ENCODE peak calls at places on chromosome X, in five cellular contexts. Z is dorsolateral prefrontal cortex, U is WTC11, G is T-helper 9 cell, W is ELF-1. Q is an unnamed sample.

GRCh38 chrX:134520860-134521390 is 61.0 kb downstream of the HPRT1 start:
- DNase-seq in W (peak; percentile 92), G (no peak), Z (no peak), U (peak; percentile 35), Q (no peak)

GRCh38 chrX:11351375-11352295 is 58.4 kb downstream of the AMELX start:
- DNase-seq in G (no peak), W (peak; percentile 7), Z (no peak), U (no peak), Q (no peak)

GRCh38 chrX:329291-329910 is 10.8 kb upstream of the GTPBP6 start:
- DNase-seq in U (no peak), G (no peak), Z (no peak), W (no peak), Q (no peak)

GRCh38 chrX:119288890-119289393 is 52.9 kb downstream of the PGRMC1 start:
- DNase-seq in U (no peak), G (no peak), W (no peak), Z (no peak), Q (no peak)

GRCh38 chrX:42565739-42566138 is 212.2 kb downstream of the PPP1R2C start:
- DNase-seq in U (no peak), G (no peak), W (no peak), Z (no peak), Q (no peak)

GRCh38 chrX:104684077-104684476 is 118.1 kb downstream of the IL1RAPL2 start:
- DNase-seq in W (no peak), U (no peak), Z (no peak), G (no peak), Q (no peak)

GRCh38 chrX:66914082-66914481 is 275.2 kb upstream of the EDA2R start:
- DNase-seq in Z (no peak), W (no peak), U (no peak), G (no peak), Q (no peak)

GRCh38 chrX:23786268-23786815 is 3.4 kb downstream of the SAT1 start:
- DNase-seq in G (no peak), W (no peak), Z (no peak), U (no peak), Q (no peak)

GRCh38 chrX:82813671-82814078 is 694.4 kb upstream of the POU3F4 start:
- DNase-seq in G (no peak), U (no peak), Z (no peak), W (peak; percentile 61), Q (no peak)

GRCh38 chrX:39948564-39948963 is 149.2 kb downstream of the BCOR start:
- DNase-seq in G (no peak), Z (no peak), W (no peak), U (no peak), Q (no peak)

GRCh38 chrX:110056419-110056818 is 53.5 kb downstream of the TMEM164 start:
- DNase-seq in G (no peak), U (no peak), Z (no peak), W (no peak), Q (no peak)

GRCh38 chrX:25805744-25806143 is 332.4 kb upstream of the MAGEB18 start:
- DNase-seq in W (no peak), G (no peak), U (no peak), Z (no peak), Q (no peak)

GRCh38 chrX:103254171-103254824 is 657 bp downstream of the TCEAL8 start:
- DNase-seq in W (peak; percentile 98), Z (peak; percentile 37), G (no peak), U (peak; percentile 82), Q (peak; percentile 15)

GRCh38 chrX:78673256-78673655 is 14.1 kb upstream of the RTL3 start:
- DNase-seq in Z (no peak), U (no peak), G (no peak), W (no peak), Q (no peak)

GRCh38 chrX:102345916-102346315 is 93.9 kb downstream of the NXF2B start:
- DNase-seq in U (peak; percentile 70), G (peak; percentile 76), Z (peak; percentile 48), W (peak; percentile 39), Q (no peak)

GRCh38 chrX:138889152-138889551 is 177.6 kb upstream of the FGF13 start:
- DNase-seq in G (no peak), W (no peak), Z (no peak), U (no peak), Q (no peak)

GRCh38 chrX:67780694-67781109 is 236.9 kb downstream of the AR start:
- DNase-seq in Z (no peak), U (no peak), W (no peak), G (no peak), Q (peak; percentile 4)

GRCh38 chrX:150324035-150324728 is 38.9 kb upstream of the MAMLD1 start:
- DNase-seq in U (no peak), Z (no peak), G (no peak), W (peak; percentile 45), Q (no peak)

GRCh38 chrX:35016051-35016450 is 73.5 kb downstream of the FAM47B start:
- DNase-seq in Z (no peak), W (no peak), G (no peak), U (no peak), Q (no peak)

GRCh38 chrX:95539041-95539440 is 1145.6 kb upstream of the DIAPH2 start:
- DNase-seq in Z (no peak), U (no peak), W (peak; percentile 49), G (no peak), Q (no peak)

GRCh38 chrX:68997911-68998310 is 167.3 kb downstream of the PJA1 start:
- DNase-seq in W (no peak), G (no peak), U (no peak), Z (no peak), Q (no peak)

GRCh38 chrX:257681-258289 is 23.4 kb upstream of the PLCXD1 start:
- DNase-seq in W (no peak), U (no peak), Z (no peak), G (no peak), Q (no peak)

GRCh38 chrX:139909716-139910115 is 23.1 kb downstream of the ATP11C start:
- DNase-seq in Z (no peak), U (no peak), W (no peak), G (no peak), Q (no peak)

GRCh38 chrX:51459125-51459524 is 37.3 kb downstream of the NUDT11 start:
- DNase-seq in U (peak; percentile 19), Z (no peak), G (no peak), W (no peak), Q (no peak)

GRCh38 chrX:151958101-151958500 is 16.4 kb downstream of the GABRE start:
- DNase-seq in U (no peak), W (no peak), Z (no peak), G (no peak), Q (no peak)

GRCh38 chrX:27679281-27679680 is 89.1 kb downstream of the DCAF8L2 start:
- DNase-seq in G (no peak), U (no peak), Z (no peak), W (no peak), Q (no peak)

GRCh38 chrX:135421537-135421931 is 210 bp upstream of the SMIM10L2A start:
- DNase-seq in W (peak; percentile 94), U (peak; percentile 88), Z (peak; percentile 82), G (peak; percentile 81), Q (peak; percentile 86)

GRCh38 chrX:31209005-31209612 is 137.3 kb upstream of the FTHL17 start:
- DNase-seq in G (no peak), Z (no peak), U (no peak), W (no peak), Q (no peak)

GRCh38 chrX:83845397-83845796 is 15.5 kb upstream of the CYLC1 start:
- DNase-seq in W (peak; percentile 10), G (no peak), Z (no peak), U (no peak), Q (no peak)

GRCh38 chrX:40176979-40177430 is 79.2 kb upstream of the BCOR start:
- DNase-seq in Z (no peak), U (no peak), G (no peak), W (peak; percentile 50), Q (no peak)

GRCh38 chrX:56932106-56932505 is 63.2 kb downstream of the SPIN3 start:
- DNase-seq in Z (no peak), W (no peak), G (no peak), U (no peak), Q (no peak)